ENCODE peak calls at places on chromosomes 5 and 9, in six cellular contexts. Q, C, G, M, H and R are unnamed samples.

GRCh38 chr9:82132024-82132423 is 143.5 kb downstream of the SPATA31D1 start:
- DNase-seq in C (no peak), G (no peak), Q (no peak), H (no peak), M (no peak), R (no peak)

GRCh38 chr5:177985430-177986040 is 10.5 kb downstream of the PROP1 start:
- DNase-seq in M (no peak), G (no peak), H (no peak), Q (no peak), C (no peak), R (no peak)

GRCh38 chr9:7137571-7137970 is 379.8 kb downstream of the KDM4C start:
- DNase-seq in H (no peak), M (no peak), Q (no peak), G (no peak), C (no peak), R (no peak)

GRCh38 chr5:180112101-180112861 is 40.7 kb upstream of the RNF130 start:
- DNase-seq in G (no peak), M (peak), C (no peak), Q (no peak), H (no peak), R (no peak)

GRCh38 chr5:115418788-115419187 is 122.3 kb upstream of the CCDC112 start:
- DNase-seq in M (no peak), Q (peak), C (no peak), H (no peak), G (no peak), R (no peak)

GRCh38 chr9:133960568-133961129 is 31.5 kb downstream of the VAV2 start:
- DNase-seq in M (peak), H (no peak), G (no peak), Q (peak), C (no peak), R (no peak)

GRCh38 chr5:100691545-100691944 is 156.4 kb downstream of the FAM174A start:
- DNase-seq in M (no peak), C (peak), G (no peak), Q (peak), H (no peak), R (no peak)

GRCh38 chr5:124746252-124746915 is at the start of gene ZNF608:
- DNase-seq in G (peak), Q (peak), C (peak), H (peak), M (no peak), R (peak)

GRCh38 chr5:133967715-133968056 is 739 bp downstream of the C5orf15 start:
- DNase-seq in H (no peak), Q (peak), M (no peak), C (peak), G (no peak), R (no peak)

GRCh38 chr5:19035816-19036215 is 952.2 kb downstream of the CDH18 start:
- DNase-seq in Q (no peak), H (no peak), G (no peak), M (no peak), C (no peak), R (no peak)

GRCh38 chr5:126338516-126339153 is 84.6 kb upstream of the GRAMD2B start:
- DNase-seq in G (no peak), M (no peak), C (no peak), Q (no peak), H (no peak), R (no peak)

GRCh38 chr5:179258001-179258921 is 87.0 kb downstream of the ADAMTS2 start:
- DNase-seq in M (peak), H (no peak), G (no peak), Q (no peak), C (no peak), R (no peak)

GRCh38 chr5:40160435-40160834 is 519.3 kb upstream of the PTGER4 start:
- DNase-seq in G (no peak), M (no peak), H (no peak), C (peak), Q (no peak), R (no peak)

GRCh38 chr9:6965566-6965965 is 207.8 kb downstream of the KDM4C start:
- DNase-seq in G (no peak), C (no peak), H (no peak), M (no peak), Q (no peak), R (no peak)

GRCh38 chr5:177537389-177538361 is 16.7 kb downstream of the FAM193B start:
- DNase-seq in G (peak), C (peak), H (no peak), Q (peak), M (peak), R (peak)

GRCh38 chr9:14989811-14990210 is 79.6 kb upstream of the FREM1 start:
- DNase-seq in C (no peak), G (no peak), H (no peak), M (no peak), Q (no peak), R (no peak)

GRCh38 chr9:105418588-105419108 is 29.2 kb upstream of the FSD1L start:
- DNase-seq in M (no peak), Q (no peak), C (no peak), G (no peak), H (no peak), R (no peak)

GRCh38 chr5:167633931-167634341 is 657.5 kb upstream of the WWC1 start:
- DNase-seq in M (no peak), G (no peak), Q (peak), H (no peak), C (peak), R (peak)

GRCh38 chr9:15485836-15486678 is 24.7 kb downstream of the PSIP1 start:
- DNase-seq in C (peak), H (no peak), G (peak), M (no peak), Q (peak), R (no peak)

GRCh38 chr9:114779352-114779845 is 26.4 kb downstream of the TNFSF15 start:
- DNase-seq in H (no peak), G (no peak), Q (peak), C (no peak), M (no peak), R (no peak)

GRCh38 chr5:156477196-156477595 is 150.2 kb downstream of the SGCD start:
- DNase-seq in H (no peak), G (no peak), M (no peak), C (peak), Q (no peak), R (no peak)

GRCh38 chr9:21833090-21833801 is 30.8 kb downstream of the MTAP start:
- DNase-seq in M (peak), C (no peak), G (no peak), H (no peak), Q (peak), R (no peak)

GRCh38 chr5:135203593-135204036 is 169.6 kb upstream of the PITX1 start:
- DNase-seq in M (no peak), C (no peak), H (no peak), Q (peak), G (no peak), R (no peak)

DNA sequence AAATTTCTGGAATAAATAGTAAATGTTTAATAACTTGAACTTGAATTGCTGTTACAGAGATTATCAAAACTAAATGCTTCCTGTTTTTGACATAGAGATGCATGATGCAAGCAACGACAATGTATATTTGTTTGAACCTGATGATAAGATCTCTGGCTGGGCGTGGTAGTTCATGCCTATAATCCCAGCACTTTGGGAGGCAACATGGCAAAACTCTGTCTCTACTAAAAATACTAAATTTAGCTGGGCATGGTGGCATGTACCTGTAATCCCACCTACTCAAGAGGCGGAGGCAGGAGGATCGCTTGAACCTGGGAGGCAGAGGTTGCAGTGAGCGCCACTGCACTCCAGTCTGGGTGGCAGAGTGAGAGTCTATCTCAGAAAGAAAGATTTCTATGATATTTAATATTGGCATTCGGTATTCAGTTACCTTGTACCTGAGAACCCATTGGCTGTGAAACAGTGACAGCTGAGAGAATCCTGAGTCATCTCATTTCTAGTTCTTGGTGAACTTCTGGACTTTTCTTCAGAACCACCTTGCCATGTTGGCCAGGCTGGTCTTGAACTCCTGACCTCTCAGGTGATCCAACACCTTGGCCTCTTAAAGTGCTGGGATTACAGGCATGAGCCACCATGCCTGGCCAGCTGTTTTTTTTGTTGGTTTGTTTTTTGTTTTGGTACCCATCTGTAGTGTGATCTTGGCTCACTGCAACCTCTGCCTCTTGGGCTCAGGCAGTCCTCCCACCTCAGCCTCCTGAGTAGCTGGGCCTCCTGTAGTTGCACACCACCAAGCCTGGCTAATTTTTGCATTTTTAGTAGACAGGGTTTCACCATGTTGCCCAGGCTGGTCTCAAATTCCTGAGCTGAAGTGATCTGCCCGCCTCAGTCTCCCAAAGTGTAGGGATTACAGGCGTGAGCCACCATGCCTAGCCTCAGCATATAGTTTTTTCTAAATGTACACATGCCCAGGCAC is 10.0 kb upstream of the FGF18 start:
- DNase-seq in G (no peak), M (no peak), C (no peak), Q (no peak), H (no peak), R (no peak)
- TF ChIP-seq CTCF in G (no peak), M (no peak), C (no peak), Q (no peak), H (no peak), R (no peak)

DNA sequence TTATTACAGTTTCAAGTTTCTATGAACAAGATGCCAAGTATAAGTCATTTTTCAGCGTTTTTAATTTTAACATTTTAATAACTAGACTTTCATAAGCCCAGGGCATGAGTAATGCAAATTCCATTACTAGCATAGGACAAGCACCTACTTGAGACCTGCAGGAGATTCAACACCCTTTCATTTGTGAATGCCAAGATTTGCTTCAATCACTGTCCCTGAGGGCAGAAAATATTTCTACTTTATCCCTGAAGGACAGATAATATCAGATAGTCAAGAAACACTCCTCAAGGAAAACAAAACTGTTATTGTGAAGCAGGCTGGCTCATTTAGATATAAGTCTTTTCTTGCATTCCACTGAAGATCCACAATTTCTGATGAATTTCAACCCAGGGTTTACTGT is 27.7 kb upstream of the ZNF622 start:
- DNase-seq in H (no peak), Q (peak), G (no peak), C (no peak), M (no peak), R (no peak)
- H3K4me3 ChIP-seq in H (no peak), Q (peak), G (no peak), C (no peak), M (no peak), R (no peak)

GRCh38 chr5:58245479-58245845 is 214.4 kb downstream of the PLK2 start:
- DNase-seq in C (no peak), Q (no peak), M (no peak), G (no peak), H (no peak), R (no peak)

GRCh38 chr5:58248221-58248620 is 211.7 kb downstream of the PLK2 start:
- DNase-seq in M (no peak), Q (no peak), C (no peak), H (no peak), G (no peak), R (no peak)

GRCh38 chr5:58244819-58245478 is 214.9 kb downstream of the PLK2 start:
- DNase-seq in C (no peak), Q (no peak), M (no peak), G (no peak), H (no peak), R (no peak)

GRCh38 chr5:58241383-58241782 is 218.5 kb downstream of the PLK2 start:
- DNase-seq in G (no peak), H (no peak), M (no peak), Q (peak), C (peak), R (no peak)

DNA sequence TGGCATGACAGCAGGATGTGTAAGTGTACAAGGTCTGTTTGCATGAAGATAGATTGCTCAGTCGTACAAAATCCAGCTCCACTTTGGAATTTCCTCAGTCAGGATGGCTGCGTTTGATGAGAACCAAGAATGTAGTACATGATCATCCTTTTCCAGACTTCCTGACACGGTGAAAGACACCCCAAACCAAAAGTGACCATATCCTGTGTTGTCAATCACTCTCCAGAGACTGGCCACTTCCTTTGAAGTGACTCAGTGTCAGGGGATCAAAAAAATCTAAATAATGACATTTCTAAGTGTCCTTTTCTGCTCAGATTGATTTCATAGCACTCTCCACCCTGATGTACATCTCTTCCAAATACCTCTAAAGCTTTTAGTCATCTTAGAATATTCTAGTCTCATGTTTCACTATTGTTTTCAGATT is 213.4 kb downstream of the PLK2 start:
- DNase-seq in G (no peak), H (no peak), C (no peak), M (no peak), Q (no peak), R (no peak)
- TF ChIP-seq CTCF in G (no peak), H (no peak), C (no peak), M (no peak), Q (no peak), R (no peak)

DNA sequence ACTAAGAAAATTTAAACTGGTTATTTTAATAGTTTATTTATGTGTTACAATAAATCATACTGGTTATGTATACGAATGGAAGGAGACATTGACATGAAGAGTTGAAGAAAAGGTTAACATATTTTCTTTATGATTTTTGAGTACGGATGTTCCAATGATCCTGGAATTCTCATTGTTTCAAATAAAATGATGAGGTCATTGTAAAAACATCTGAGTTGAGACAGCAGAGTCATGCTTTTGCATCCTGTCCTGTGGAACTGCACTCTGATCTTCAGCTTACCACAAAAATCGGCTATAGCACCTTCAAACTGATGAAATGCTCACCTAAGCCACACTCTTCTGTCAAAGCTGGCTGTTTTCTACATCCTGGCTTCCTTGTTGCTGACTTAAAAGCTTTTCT is 67.8 kb downstream of the PTCD2 start:
- DNase-seq in Q (peak), M (no peak), G (no peak), C (peak), H (no peak), R (peak)
- H3K4me3 ChIP-seq in Q (no peak), M (no peak), G (no peak), C (no peak), H (no peak), R (no peak)